ENCODE peak calls at places on chromosomes 5 and 9, in four cellular contexts. One of them, this sample, is unnamed.

GRCh38 chr5:62097361-62097760 is 208.6 kb upstream of the KIF2A start:
- DNase-seq in stimulated activated CD4-positive, alpha-beta T cell treated with anti-CD3 and anti-CD28 coated beads, Interleukin-12 subunit alpha, Interleukin-12 subunit beta, amount 100 ng/mL, for 4 hours: no peak
- DNase-seq in activated CD4-positive, CD25-positive, alpha-beta regulatory T cell treated with anti-CD3 and anti-CD28 coated beads, Interleukin-2, amount 50 U/mL, for 72 hours: no peak
- DNase-seq in NAMALWA: no peak
- DNase-seq in this sample: no peak

GRCh38 chr5:177023247-177023703 is 779 bp downstream of the ZNF346 start:
- DNase-seq in activated CD4-positive, CD25-positive, alpha-beta regulatory T cell treated with anti-CD3 and anti-CD28 coated beads, Interleukin-2, amount 50 U/mL, for 72 hours: peak
- DNase-seq in stimulated activated CD4-positive, alpha-beta T cell treated with anti-CD3 and anti-CD28 coated beads, Interleukin-12 subunit alpha, Interleukin-12 subunit beta, amount 100 ng/mL, for 4 hours: no peak
- DNase-seq in NAMALWA: peak
- DNase-seq in this sample: no peak

GRCh38 chr5:174837919-174838902 is 113.8 kb downstream of the MSX2 start:
- DNase-seq in stimulated activated CD4-positive, alpha-beta T cell treated with anti-CD3 and anti-CD28 coated beads, Interleukin-12 subunit alpha, Interleukin-12 subunit beta, amount 100 ng/mL, for 4 hours: no peak
- DNase-seq in activated CD4-positive, CD25-positive, alpha-beta regulatory T cell treated with anti-CD3 and anti-CD28 coated beads, Interleukin-2, amount 50 U/mL, for 72 hours: no peak
- DNase-seq in NAMALWA: no peak
- DNase-seq in this sample: peak

GRCh38 chr5:92944903-92945629 is 636.0 kb downstream of the NR2F1-AS1 start:
- DNase-seq in NAMALWA: no peak
- DNase-seq in activated CD4-positive, CD25-positive, alpha-beta regulatory T cell treated with anti-CD3 and anti-CD28 coated beads, Interleukin-2, amount 50 U/mL, for 72 hours: no peak
- DNase-seq in stimulated activated CD4-positive, alpha-beta T cell treated with anti-CD3 and anti-CD28 coated beads, Interleukin-12 subunit alpha, Interleukin-12 subunit beta, amount 100 ng/mL, for 4 hours: no peak
- DNase-seq in this sample: peak

GRCh38 chr9:135415586-135415985 is 64.0 kb upstream of the PPP1R26 start:
- DNase-seq in activated CD4-positive, CD25-positive, alpha-beta regulatory T cell treated with anti-CD3 and anti-CD28 coated beads, Interleukin-2, amount 50 U/mL, for 72 hours: no peak
- DNase-seq in stimulated activated CD4-positive, alpha-beta T cell treated with anti-CD3 and anti-CD28 coated beads, Interleukin-12 subunit alpha, Interleukin-12 subunit beta, amount 100 ng/mL, for 4 hours: no peak
- DNase-seq in NAMALWA: no peak
- DNase-seq in this sample: no peak

GRCh38 chr5:123099514-123100151 is 10.6 kb downstream of the PRDM6 start:
- DNase-seq in NAMALWA: no peak
- DNase-seq in activated CD4-positive, CD25-positive, alpha-beta regulatory T cell treated with anti-CD3 and anti-CD28 coated beads, Interleukin-2, amount 50 U/mL, for 72 hours: no peak
- DNase-seq in stimulated activated CD4-positive, alpha-beta T cell treated with anti-CD3 and anti-CD28 coated beads, Interleukin-12 subunit alpha, Interleukin-12 subunit beta, amount 100 ng/mL, for 4 hours: no peak
- DNase-seq in this sample: no peak

GRCh38 chr5:168365581-168366081 is 74.2 kb downstream of the WWC1 start:
- DNase-seq in NAMALWA: no peak
- DNase-seq in stimulated activated CD4-positive, alpha-beta T cell treated with anti-CD3 and anti-CD28 coated beads, Interleukin-12 subunit alpha, Interleukin-12 subunit beta, amount 100 ng/mL, for 4 hours: no peak
- DNase-seq in activated CD4-positive, CD25-positive, alpha-beta regulatory T cell treated with anti-CD3 and anti-CD28 coated beads, Interleukin-2, amount 50 U/mL, for 72 hours: no peak
- DNase-seq in this sample: peak

GRCh38 chr5:62475072-62475471 is 62.5 kb downstream of the IPO11 start:
- DNase-seq in NAMALWA: no peak
- DNase-seq in stimulated activated CD4-positive, alpha-beta T cell treated with anti-CD3 and anti-CD28 coated beads, Interleukin-12 subunit alpha, Interleukin-12 subunit beta, amount 100 ng/mL, for 4 hours: no peak
- DNase-seq in activated CD4-positive, CD25-positive, alpha-beta regulatory T cell treated with anti-CD3 and anti-CD28 coated beads, Interleukin-2, amount 50 U/mL, for 72 hours: no peak
- DNase-seq in this sample: peak

GRCh38 chr5:116939641-116940040 is 365.0 kb upstream of the SEMA6A start:
- DNase-seq in stimulated activated CD4-positive, alpha-beta T cell treated with anti-CD3 and anti-CD28 coated beads, Interleukin-12 subunit alpha, Interleukin-12 subunit beta, amount 100 ng/mL, for 4 hours: no peak
- DNase-seq in NAMALWA: no peak
- DNase-seq in activated CD4-positive, CD25-positive, alpha-beta regulatory T cell treated with anti-CD3 and anti-CD28 coated beads, Interleukin-2, amount 50 U/mL, for 72 hours: no peak
- DNase-seq in this sample: no peak

GRCh38 chr9:121917375-121918335 is 175.5 kb downstream of the TTLL11 start:
- DNase-seq in stimulated activated CD4-positive, alpha-beta T cell treated with anti-CD3 and anti-CD28 coated beads, Interleukin-12 subunit alpha, Interleukin-12 subunit beta, amount 100 ng/mL, for 4 hours: no peak
- DNase-seq in NAMALWA: no peak
- DNase-seq in activated CD4-positive, CD25-positive, alpha-beta regulatory T cell treated with anti-CD3 and anti-CD28 coated beads, Interleukin-2, amount 50 U/mL, for 72 hours: no peak
- DNase-seq in this sample: no peak

GRCh38 chr5:171738501-171738900 is 47.1 kb upstream of the SMIM23 start:
- DNase-seq in stimulated activated CD4-positive, alpha-beta T cell treated with anti-CD3 and anti-CD28 coated beads, Interleukin-12 subunit alpha, Interleukin-12 subunit beta, amount 100 ng/mL, for 4 hours: no peak
- DNase-seq in activated CD4-positive, CD25-positive, alpha-beta regulatory T cell treated with anti-CD3 and anti-CD28 coated beads, Interleukin-2, amount 50 U/mL, for 72 hours: no peak
- DNase-seq in NAMALWA: no peak
- DNase-seq in this sample: no peak

GRCh38 chr9:97930972-97931371 is 7.0 kb downstream of the HEMGN start:
- DNase-seq in stimulated activated CD4-positive, alpha-beta T cell treated with anti-CD3 and anti-CD28 coated beads, Interleukin-12 subunit alpha, Interleukin-12 subunit beta, amount 100 ng/mL, for 4 hours: no peak
- DNase-seq in activated CD4-positive, CD25-positive, alpha-beta regulatory T cell treated with anti-CD3 and anti-CD28 coated beads, Interleukin-2, amount 50 U/mL, for 72 hours: no peak
- DNase-seq in NAMALWA: no peak
- DNase-seq in this sample: no peak

GRCh38 chr5:65828022-65828421 is 98.4 kb upstream of the ERBIN start:
- DNase-seq in stimulated activated CD4-positive, alpha-beta T cell treated with anti-CD3 and anti-CD28 coated beads, Interleukin-12 subunit alpha, Interleukin-12 subunit beta, amount 100 ng/mL, for 4 hours: no peak
- DNase-seq in activated CD4-positive, CD25-positive, alpha-beta regulatory T cell treated with anti-CD3 and anti-CD28 coated beads, Interleukin-2, amount 50 U/mL, for 72 hours: no peak
- DNase-seq in NAMALWA: no peak
- DNase-seq in this sample: no peak

GRCh38 chr9:31210982-31211570 is 1173.4 kb upstream of the ACO1 start:
- DNase-seq in activated CD4-positive, CD25-positive, alpha-beta regulatory T cell treated with anti-CD3 and anti-CD28 coated beads, Interleukin-2, amount 50 U/mL, for 72 hours: peak
- DNase-seq in stimulated activated CD4-positive, alpha-beta T cell treated with anti-CD3 and anti-CD28 coated beads, Interleukin-12 subunit alpha, Interleukin-12 subunit beta, amount 100 ng/mL, for 4 hours: peak
- DNase-seq in NAMALWA: peak
- DNase-seq in this sample: no peak

This sample was measured in fibroblast of lung.